ENCODE peak calls at places on chromosomes 13 and 19, in seven cellular contexts. One of them, this sample, is unnamed.

GRCh38 chr19:15432629-15433518 is 14.1 kb upstream of the AKAP8L start:
- DNase-seq in AG10803: peak; percentile 92
- DNase-seq in Peyer's patch: peak; percentile 95
- DNase-seq in left ventricle myocardium inferior: peak; percentile 94
- DNase-seq in CD8-positive, alpha-beta T cell: peak; percentile 85
- DNase-seq in H9: peak; percentile 90
- DNase-seq in uterus: peak; percentile 94
- DNase-seq in this sample: peak; percentile 94

GRCh38 chr13:99542788-99543406 is 41.6 kb downstream of the TM9SF2 start:
- DNase-seq in AG10803: no peak
- DNase-seq in Peyer's patch: peak; percentile 81
- DNase-seq in left ventricle myocardium inferior: no peak
- DNase-seq in CD8-positive, alpha-beta T cell: no peak
- DNase-seq in H9: no peak
- DNase-seq in uterus: no peak
- DNase-seq in this sample: no peak

GRCh38 chr19:34461375-34462100 is 20.0 kb upstream of the WTIP start:
- DNase-seq in AG10803: peak; percentile 73
- DNase-seq in Peyer's patch: no peak
- DNase-seq in left ventricle myocardium inferior: no peak
- DNase-seq in CD8-positive, alpha-beta T cell: no peak
- DNase-seq in H9: no peak
- DNase-seq in uterus: no peak
- DNase-seq in this sample: no peak

GRCh38 chr19:12777217-12778019 is 2.1 kb upstream of the HOOK2 start:
- DNase-seq in AG10803: peak; percentile 66
- DNase-seq in Peyer's patch: peak; percentile 90
- DNase-seq in left ventricle myocardium inferior: peak; percentile 82
- DNase-seq in CD8-positive, alpha-beta T cell: peak; percentile 68
- DNase-seq in H9: peak; percentile 84
- DNase-seq in uterus: peak; percentile 83
- DNase-seq in this sample: peak; percentile 75

GRCh38 chr19:2014731-2015610 is 543 bp downstream of the BTBD2 start:
- DNase-seq in AG10803: no peak
- DNase-seq in Peyer's patch: no peak
- DNase-seq in left ventricle myocardium inferior: no peak
- DNase-seq in CD8-positive, alpha-beta T cell: no peak
- DNase-seq in H9: no peak
- DNase-seq in uterus: peak; percentile 54
- DNase-seq in this sample: peak; percentile 16

GRCh38 chr13:30870049-30870884 is 35.8 kb upstream of the MEDAG start:
- DNase-seq in AG10803: peak; percentile 99
- DNase-seq in Peyer's patch: peak; percentile 61
- DNase-seq in left ventricle myocardium inferior: peak; percentile 64
- DNase-seq in CD8-positive, alpha-beta T cell: no peak
- DNase-seq in H9: peak; percentile 96
- DNase-seq in uterus: peak; percentile 94
- DNase-seq in this sample: peak; percentile 56

GRCh38 chr13:67278230-67278629 is 48.1 kb upstream of the PCDH9 start:
- DNase-seq in AG10803: peak; percentile 95
- DNase-seq in Peyer's patch: no peak
- DNase-seq in left ventricle myocardium inferior: no peak
- DNase-seq in CD8-positive, alpha-beta T cell: no peak
- DNase-seq in H9: no peak
- DNase-seq in uterus: no peak
- DNase-seq in this sample: no peak

GRCh38 chr19:13042443-13043130 is 47.3 kb downstream of the NFIX start:
- DNase-seq in AG10803: peak; percentile 81
- DNase-seq in Peyer's patch: no peak
- DNase-seq in left ventricle myocardium inferior: no peak
- DNase-seq in CD8-positive, alpha-beta T cell: no peak
- DNase-seq in H9: no peak
- DNase-seq in uterus: no peak
- DNase-seq in this sample: no peak

GRCh38 chr19:38684078-38684861 is 36.8 kb downstream of the ACTN4 start:
- DNase-seq in AG10803: peak; percentile 93
- DNase-seq in Peyer's patch: peak; percentile 91
- DNase-seq in left ventricle myocardium inferior: peak; percentile 52
- DNase-seq in CD8-positive, alpha-beta T cell: no peak
- DNase-seq in H9: peak; percentile 46
- DNase-seq in uterus: peak; percentile 80
- DNase-seq in this sample: peak; percentile 96

GRCh38 chr19:3515891-3516422 is 9.8 kb downstream of the FZR1 start:
- DNase-seq in AG10803: peak; percentile 76
- DNase-seq in Peyer's patch: no peak
- DNase-seq in left ventricle myocardium inferior: no peak
- DNase-seq in CD8-positive, alpha-beta T cell: no peak
- DNase-seq in H9: no peak
- DNase-seq in uterus: no peak
- DNase-seq in this sample: no peak

GRCh38 chr19:33175886-33176669 is 18.1 kb upstream of the LRP3 start:
- DNase-seq in AG10803: peak; percentile 37
- DNase-seq in Peyer's patch: no peak
- DNase-seq in left ventricle myocardium inferior: no peak
- DNase-seq in CD8-positive, alpha-beta T cell: no peak
- DNase-seq in H9: no peak
- DNase-seq in uterus: no peak
- DNase-seq in this sample: peak; percentile 26

GRCh38 chr13:66994097-66994496 is 236.0 kb downstream of the PCDH9 start:
- DNase-seq in AG10803: peak; percentile 60
- DNase-seq in Peyer's patch: peak; percentile 54
- DNase-seq in left ventricle myocardium inferior: peak; percentile 45
- DNase-seq in CD8-positive, alpha-beta T cell: no peak
- DNase-seq in H9: peak; percentile 85
- DNase-seq in uterus: no peak
- DNase-seq in this sample: peak; percentile 65

GRCh38 chr13:23750383-23751121 is 138.6 kb downstream of the MIPEP start:
- DNase-seq in AG10803: no peak
- DNase-seq in Peyer's patch: no peak
- DNase-seq in left ventricle myocardium inferior: no peak
- DNase-seq in CD8-positive, alpha-beta T cell: no peak
- DNase-seq in H9: no peak
- DNase-seq in uterus: no peak
- DNase-seq in this sample: peak; percentile 60

GRCh38 chr13:100461309-100462035 is 127.1 kb downstream of the GGACT start:
- DNase-seq in AG10803: no peak
- DNase-seq in Peyer's patch: no peak
- DNase-seq in left ventricle myocardium inferior: no peak
- DNase-seq in CD8-positive, alpha-beta T cell: no peak
- DNase-seq in H9: no peak
- DNase-seq in uterus: no peak
- DNase-seq in this sample: peak; percentile 6

GRCh38 chr19:15292847-15293582 is 39.3 kb downstream of the BRD4 start:
- DNase-seq in AG10803: peak; percentile 51
- DNase-seq in Peyer's patch: no peak
- DNase-seq in left ventricle myocardium inferior: no peak
- DNase-seq in CD8-positive, alpha-beta T cell: no peak
- DNase-seq in H9: no peak
- DNase-seq in uterus: no peak
- DNase-seq in this sample: no peak

GRCh38 chr19:10408511-10409291 is 5.4 kb upstream of the CDC37 start:
- DNase-seq in AG10803: no peak
- DNase-seq in Peyer's patch: peak; percentile 91
- DNase-seq in left ventricle myocardium inferior: no peak
- DNase-seq in CD8-positive, alpha-beta T cell: no peak
- DNase-seq in H9: no peak
- DNase-seq in uterus: no peak
- DNase-seq in this sample: no peak

GRCh38 chr19:16247353-16248182 is 49.9 kb downstream of the AP1M1 start:
- DNase-seq in AG10803: peak; percentile 59
- DNase-seq in Peyer's patch: peak; percentile 93
- DNase-seq in left ventricle myocardium inferior: peak; percentile 90
- DNase-seq in CD8-positive, alpha-beta T cell: peak; percentile 70
- DNase-seq in H9: peak; percentile 93
- DNase-seq in uterus: peak; percentile 90
- DNase-seq in this sample: peak; percentile 74

DNA sequence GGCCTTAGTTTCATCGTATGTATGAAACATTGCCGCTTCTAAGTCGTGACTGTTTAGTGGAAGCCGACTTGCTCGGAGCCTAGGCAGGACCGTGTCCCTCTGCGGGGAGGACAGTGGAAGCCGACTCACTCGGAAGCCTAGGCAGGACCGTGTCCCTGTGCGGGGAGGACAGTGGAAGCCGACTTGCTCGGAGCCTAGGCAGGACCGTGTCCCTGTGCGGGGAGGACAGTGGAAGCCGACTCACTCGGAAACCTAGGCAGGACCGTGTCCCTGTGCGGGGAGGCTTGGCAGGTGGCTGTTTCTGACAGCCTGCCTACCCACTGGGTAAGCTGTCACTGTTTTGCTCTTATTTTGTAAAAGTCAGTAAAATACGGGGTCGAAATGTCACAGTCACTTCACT is 20.4 kb upstream of the DCUN1D2 start:
- DNase-seq in AG10803: no peak
- DNase-seq in Peyer's patch: no peak
- DNase-seq in left ventricle myocardium inferior: no peak
- DNase-seq in CD8-positive, alpha-beta T cell: no peak
- DNase-seq in H9: no peak
- DNase-seq in uterus: no peak
- DNase-seq in this sample: no peak
- TF ChIP-seq CTCF in AG10803: no peak
- TF ChIP-seq CTCF in Peyer's patch: no peak
- TF ChIP-seq CTCF in left ventricle myocardium inferior: no peak
- TF ChIP-seq CTCF in CD8-positive, alpha-beta T cell: no peak
- TF ChIP-seq CTCF in H9: no peak
- TF ChIP-seq CTCF in uterus: no peak
- TF ChIP-seq CTCF in this sample: no peak

DNA sequence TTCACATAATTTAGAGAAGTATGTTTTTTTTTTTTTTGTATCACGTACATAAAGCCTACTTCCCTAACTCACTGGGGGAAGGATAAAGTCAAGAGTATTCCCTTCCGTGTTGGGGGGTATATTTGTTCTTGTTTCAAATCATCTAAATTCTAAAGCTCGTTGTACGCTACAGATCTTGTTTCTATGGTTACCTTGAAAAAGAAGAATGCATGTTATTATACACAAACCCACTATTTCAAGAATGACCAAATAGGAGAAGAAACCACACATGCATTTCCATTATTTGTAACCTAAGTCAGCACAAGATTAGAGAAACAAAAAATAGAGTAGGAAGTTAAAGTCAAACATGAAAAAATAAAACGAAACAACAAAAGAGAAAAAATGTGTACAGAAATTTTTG is 637.1 kb upstream of the MIR17HG start:
- DNase-seq in AG10803: no peak
- DNase-seq in Peyer's patch: no peak
- DNase-seq in left ventricle myocardium inferior: no peak
- DNase-seq in CD8-positive, alpha-beta T cell: no peak
- DNase-seq in H9: no peak
- DNase-seq in uterus: no peak
- DNase-seq in this sample: no peak
- TF ChIP-seq CTCF in AG10803: no peak
- TF ChIP-seq CTCF in Peyer's patch: no peak
- TF ChIP-seq CTCF in left ventricle myocardium inferior: no peak
- TF ChIP-seq CTCF in CD8-positive, alpha-beta T cell: no peak
- TF ChIP-seq CTCF in H9: no peak
- TF ChIP-seq CTCF in uterus: no peak
- TF ChIP-seq CTCF in this sample: no peak

DNA sequence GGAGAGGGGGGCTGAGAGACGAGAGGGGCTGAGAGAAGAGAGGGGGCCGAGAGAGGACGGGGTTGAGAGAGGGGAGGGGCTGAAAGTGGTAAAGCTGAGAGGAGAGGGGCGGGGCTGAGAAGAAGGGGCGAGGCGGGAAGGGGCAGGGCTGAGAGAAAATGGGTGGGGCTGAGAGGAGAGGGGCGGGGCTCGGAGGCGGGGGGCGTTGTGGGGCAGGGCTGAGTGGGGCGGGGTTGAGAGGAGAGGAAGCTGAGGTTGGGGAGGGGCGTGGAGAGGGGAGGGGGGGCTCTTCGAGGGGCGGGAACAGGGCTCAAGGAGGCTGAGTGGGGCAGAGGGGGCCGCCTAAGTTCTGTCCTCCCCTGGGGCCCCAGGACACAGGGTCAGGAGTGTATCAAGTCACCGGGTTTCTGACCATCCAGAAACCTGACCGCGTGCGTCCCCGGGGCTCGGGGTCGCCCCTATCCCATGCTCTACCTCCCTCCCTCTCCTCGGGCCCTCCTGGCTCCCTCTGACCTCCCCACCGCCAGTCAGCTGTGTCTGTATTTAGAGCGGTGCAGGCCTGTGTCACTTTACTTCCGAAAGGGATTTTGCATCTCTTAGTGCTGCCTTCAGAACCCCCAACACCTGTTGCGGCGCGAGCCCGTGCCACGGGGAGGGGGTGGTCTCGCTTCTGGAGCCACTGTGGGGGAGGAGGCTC is 38.6 kb upstream of the SEMA6B start:
- DNase-seq in AG10803: no peak
- DNase-seq in Peyer's patch: peak; percentile 53
- DNase-seq in left ventricle myocardium inferior: no peak
- DNase-seq in CD8-positive, alpha-beta T cell: peak; percentile 24
- DNase-seq in H9: peak; percentile 83
- DNase-seq in uterus: no peak
- DNase-seq in this sample: peak; percentile 67
- TF ChIP-seq CTCF in AG10803: no peak
- TF ChIP-seq CTCF in Peyer's patch: no peak
- TF ChIP-seq CTCF in left ventricle myocardium inferior: no peak
- TF ChIP-seq CTCF in CD8-positive, alpha-beta T cell: no peak
- TF ChIP-seq CTCF in H9: no peak
- TF ChIP-seq CTCF in uterus: no peak
- TF ChIP-seq CTCF in this sample: no peak

GRCh38 chr13:46386426-46386995 is 541 bp downstream of the RUBCNL start:
- DNase-seq in AG10803: peak; percentile 20
- DNase-seq in Peyer's patch: peak; percentile 54
- DNase-seq in left ventricle myocardium inferior: peak; percentile 15
- DNase-seq in CD8-positive, alpha-beta T cell: no peak
- DNase-seq in H9: no peak
- DNase-seq in uterus: no peak
- DNase-seq in this sample: no peak

GRCh38 chr13:46388308-46388707 is 1.3 kb upstream of the RUBCNL start:
- DNase-seq in AG10803: no peak
- DNase-seq in Peyer's patch: no peak
- DNase-seq in left ventricle myocardium inferior: no peak
- DNase-seq in CD8-positive, alpha-beta T cell: no peak
- DNase-seq in H9: no peak
- DNase-seq in uterus: no peak
- DNase-seq in this sample: no peak

GRCh38 chr13:46385946-46386345 is 1.1 kb downstream of the RUBCNL start:
- DNase-seq in AG10803: no peak
- DNase-seq in Peyer's patch: no peak
- DNase-seq in left ventricle myocardium inferior: no peak
- DNase-seq in CD8-positive, alpha-beta T cell: no peak
- DNase-seq in H9: peak; percentile 30
- DNase-seq in uterus: no peak
- DNase-seq in this sample: no peak

GRCh38 chr13:46388846-46389245 is 1.8 kb upstream of the RUBCNL start:
- DNase-seq in AG10803: no peak
- DNase-seq in Peyer's patch: no peak
- DNase-seq in left ventricle myocardium inferior: no peak
- DNase-seq in CD8-positive, alpha-beta T cell: no peak
- DNase-seq in H9: no peak
- DNase-seq in uterus: no peak
- DNase-seq in this sample: peak; percentile 29

GRCh38 chr13:46386996-46387851 is at the start of gene RUBCNL:
- DNase-seq in AG10803: peak; percentile 31
- DNase-seq in Peyer's patch: peak; percentile 86
- DNase-seq in left ventricle myocardium inferior: peak; percentile 34
- DNase-seq in CD8-positive, alpha-beta T cell: no peak
- DNase-seq in H9: peak; percentile 70
- DNase-seq in uterus: peak; percentile 16
- DNase-seq in this sample: peak; percentile 75
- TF ChIP-seq CTCF in AG10803: no peak
- TF ChIP-seq CTCF in Peyer's patch: peak; percentile 31
- TF ChIP-seq CTCF in left ventricle myocardium inferior: no peak
- TF ChIP-seq CTCF in CD8-positive, alpha-beta T cell: no peak
- TF ChIP-seq CTCF in H9: no peak
- TF ChIP-seq CTCF in uterus: no peak
- TF ChIP-seq CTCF in this sample: peak; percentile 6